ENCODE peak calls at places on chromosomes 11 and 22, in five cellular contexts. K is prostate gland, G is endothelial cell of umbilical vein, B is stomach, M is SK-N-SH. I is an unnamed sample.

GRCh38 chr11:80417681-80418080 is 976.9 kb upstream of the TENM4 start:
- DNase-seq in M (no peak), K (no peak), G (no peak), B (no peak), I (no peak)

GRCh38 chr11:111733009-111733408 is 33.2 kb downstream of the PPP2R1B start:
- DNase-seq in G (peak), B (no peak), K (no peak), M (no peak), I (no peak)

GRCh38 chr11:47399860-47400812 is 8.3 kb upstream of the SLC39A13 start:
- DNase-seq in K (no peak), M (peak), G (no peak), B (no peak), I (no peak)

GRCh38 chr22:40668611-40669390 is 10.5 kb upstream of the MCHR1 start:
- DNase-seq in M (no peak), G (peak), B (no peak), K (no peak), I (no peak)

GRCh38 chr11:66343176-66343575 is 1.7 kb downstream of the BRMS1 start:
- DNase-seq in M (no peak), K (no peak), B (no peak), G (no peak), I (no peak)

GRCh38 chr11:76209956-76210885 is 3.9 kb upstream of the WNT11 start:
- DNase-seq in K (peak), G (peak), M (peak), B (peak), I (no peak)

GRCh38 chr11:61627831-61628753 is 47.2 kb upstream of the SYT7 start:
- DNase-seq in G (peak), B (peak), M (peak), K (peak), I (no peak)

GRCh38 chr11:11157201-11157600 is 195.8 kb downstream of the CSNK2A3 start:
- DNase-seq in G (peak), K (no peak), B (no peak), M (peak), I (no peak)

GRCh38 chr22:49255154-49255553 is 572.5 kb downstream of the BRD1 start:
- DNase-seq in B (peak), K (no peak), M (no peak), G (no peak), I (no peak)

GRCh38 chr22:27212617-27213177 is 555.3 kb downstream of the MIAT start:
- DNase-seq in B (no peak), G (peak), M (no peak), K (peak), I (no peak)

GRCh38 chr22:22346401-22347107 is 102.0 kb downstream of the VPREB1 start:
- DNase-seq in K (no peak), G (no peak), B (no peak), M (no peak), I (no peak)

GRCh38 chr11:56013805-56014204 is 13.6 kb upstream of the OR5AS1 start:
- DNase-seq in B (no peak), G (no peak), M (no peak), K (no peak), I (no peak)

GRCh38 chr11:59207988-59208432 is 4.7 kb downstream of the MPEG1 start:
- DNase-seq in B (peak), K (peak), G (peak), M (peak), I (no peak)

GRCh38 chr22:48880749-48881148 is 946.9 kb downstream of the BRD1 start:
- DNase-seq in G (no peak), B (no peak), K (no peak), M (no peak), I (no peak)

GRCh38 chr11:84923489-84923888 is 703.7 kb downstream of the DLG2 start:
- DNase-seq in M (no peak), B (no peak), G (no peak), K (no peak), I (no peak)

GRCh38 chr11:132028380-132029240 is 658.2 kb downstream of the NTM start:
- DNase-seq in K (no peak), M (peak), G (peak), B (peak), I (no peak)

GRCh38 chr11:93738647-93739081 is 2.6 kb downstream of the TAF1D start:
- DNase-seq in K (no peak), B (no peak), G (peak), M (no peak), I (no peak)

GRCh38 chr11:19345519-19345847 is 104.7 kb upstream of the E2F8 start:
- DNase-seq in M (peak), G (no peak), B (no peak), K (no peak), I (no peak)

GRCh38 chr11:57637626-57638004 is 12.1 kb downstream of the YPEL4 start:
- DNase-seq in G (no peak), B (no peak), K (no peak), M (peak), I (no peak)

GRCh38 chr11:77775941-77776340 is 44.6 kb downstream of the RSF1 start:
- DNase-seq in G (no peak), K (no peak), M (no peak), B (no peak), I (no peak)

GRCh38 chr11:130918081-130918480 is 1.8 kb upstream of the SNX19 start:
- DNase-seq in B (no peak), G (no peak), K (no peak), M (no peak), I (no peak)

GRCh38 chr11:130916910-130917309 is 631 bp upstream of the SNX19 start:
- DNase-seq in G (no peak), B (no peak), K (no peak), M (peak), I (no peak)

GRCh38 chr11:130916238-130916855 is at the start of gene SNX19:
- DNase-seq in G (peak), K (peak), B (peak), M (peak), I (no peak)

GRCh38 chr11:130913268-130913667 is 3.0 kb downstream of the SNX19 start:
- DNase-seq in B (no peak), G (no peak), M (no peak), K (no peak), I (no peak)

GRCh38 chr11:130915556-130916237 is 582 bp downstream of the SNX19 start:
- DNase-seq in B (no peak), K (no peak), M (peak), G (no peak), I (no peak)
- H3K27ac ChIP-seq in B (peak), K (peak), M (peak), G (peak), I (peak)

GRCh38 chr22:17830041-17830961 is 56.0 kb upstream of the BID start:
- DNase-seq in K (peak), B (peak), M (peak), G (peak), I (no peak)
- TF ChIP-seq POLR2AphosphoS5 in K (peak), B (peak), M (no peak), G (no peak), I (peak)

GRCh38 chr11:12247543-12248287 is 129.7 kb upstream of the PARVA start:
- DNase-seq in M (no peak), G (no peak), B (no peak), K (no peak), I (no peak)

GRCh38 chr11:12248330-12248729 is 129.0 kb upstream of the PARVA start:
- DNase-seq in M (peak), G (peak), K (peak), B (peak), I (no peak)

GRCh38 chr11:12245549-12245986 is 131.8 kb upstream of the PARVA start:
- DNase-seq in G (no peak), K (no peak), B (peak), M (no peak), I (no peak)

GRCh38 chr11:12246169-12246568 is 131.2 kb upstream of the PARVA start:
- DNase-seq in B (no peak), K (no peak), G (no peak), M (peak), I (no peak)

GRCh38 chr11:12246989-12247388 is 130.4 kb upstream of the PARVA start:
- DNase-seq in K (no peak), B (no peak), M (no peak), G (no peak), I (no peak)
- H3K27ac ChIP-seq in K (no peak), B (peak), M (no peak), G (no peak), I (no peak)

GRCh38 chr22:30609260-30610185 is 2.5 kb downstream of the TCN2 start:
- DNase-seq in M (no peak), G (peak), K (no peak), B (peak), I (no peak)
- TF ChIP-seq POLR2AphosphoS5 in M (no peak), G (peak), K (peak), B (no peak), I (peak)

GRCh38 chr22:36725366-36726006 is 21.9 kb upstream of the CACNG2 start:
- DNase-seq in M (no peak), K (no peak), B (no peak), G (no peak), I (no peak)
- H3K27ac ChIP-seq in M (no peak), K (no peak), B (no peak), G (no peak), I (no peak)

GRCh38 chr22:38793721-38794466 is at the start of gene DNAL4:
- DNase-seq in K (peak), M (peak), G (peak), B (peak), I (no peak)
- TF ChIP-seq POLR2AphosphoS5 in K (peak), M (peak), G (peak), B (peak), I (peak)

DNA sequence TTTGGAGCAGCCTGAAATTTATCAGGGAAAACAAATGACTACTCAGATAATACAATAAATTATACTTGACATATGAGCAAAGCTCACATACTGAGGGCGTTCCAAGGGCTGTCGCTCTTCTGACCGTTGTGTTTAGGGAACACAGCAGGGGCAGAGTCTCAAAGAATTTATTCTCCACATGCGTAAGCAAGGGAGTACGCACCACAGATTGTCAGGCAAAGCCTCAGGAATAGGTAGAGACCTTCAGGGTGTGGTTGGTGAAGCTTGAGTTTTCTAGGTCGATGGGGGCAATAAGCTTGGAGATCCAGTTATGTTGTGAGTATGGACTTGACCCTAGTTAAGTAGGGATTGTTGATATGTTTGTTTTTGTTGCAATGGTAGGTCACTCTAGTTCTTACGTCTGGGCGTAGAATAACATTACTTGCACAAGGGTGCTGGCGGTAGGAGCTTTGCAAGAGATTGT is 830 bp downstream of the ACAT1 start:
- DNase-seq in B (no peak), K (no peak), M (peak), G (no peak), I (no peak)
- H3K27ac ChIP-seq in B (peak), K (peak), M (peak), G (no peak), I (peak)

GRCh38 chr11:114447892-114448291 is 8.6 kb downstream of the REXO2 start:
- DNase-seq in G (no peak), M (no peak), B (no peak), K (no peak), I (no peak)
- TF ChIP-seq POLR2AphosphoS5 in G (no peak), M (no peak), B (no peak), K (no peak), I (no peak)

DNA sequence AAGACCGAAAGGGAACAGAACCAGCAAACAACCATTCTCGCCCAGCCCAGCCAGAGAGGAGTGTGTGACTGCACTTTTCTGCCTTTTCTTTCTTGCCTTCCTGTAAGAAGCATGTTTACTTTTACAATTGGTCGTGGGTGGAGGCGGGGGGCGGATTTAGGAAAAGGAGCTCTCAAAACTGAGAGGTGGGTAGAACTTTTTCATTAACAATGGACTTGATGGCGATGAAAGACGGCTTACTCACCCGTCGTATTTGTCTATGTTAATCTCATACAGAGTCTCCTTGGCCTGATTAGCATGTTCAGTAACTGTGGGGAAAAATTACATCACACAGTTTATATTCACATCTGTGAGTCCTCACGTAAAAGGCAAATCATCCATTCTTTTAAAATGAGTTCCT is 27.2 kb downstream of the CERK start:
- DNase-seq in M (no peak), K (no peak), B (no peak), G (no peak), I (no peak)
- H3K27ac ChIP-seq in M (no peak), K (no peak), B (no peak), G (no peak), I (no peak)